ENCODE peak calls at places on chromosomes 12 and 14, in six cellular contexts. G is colonic mucosa; O is HAP-1; T is suprapubic skin; S is CD8-positive, alpha-beta T cell; E is Peyer's patch. P is an unnamed sample. For H3K4me1 and H3K27me3, the result is how much of the 10 kb centered on the place peaks cover.

GRCh38 chr12:12327802-12328201 is 22.2 kb downstream of the MANSC1 start:
- DNase-seq in G (no peak), O (peak), T (no peak), S (peak), E (no peak), P (peak)

GRCh38 chr14:54715244-54715643 is 148.3 kb downstream of the SAMD4A start:
- DNase-seq in G (no peak), O (no peak), T (no peak), S (no peak), E (no peak), P (no peak)

GRCh38 chr12:7933255-7933726 is 2.7 kb downstream of the SLC2A3 start:
- DNase-seq in G (peak), O (peak), T (peak), S (peak), E (no peak), P (peak)

GRCh38 chr14:72094844-72095582 is 162.8 kb downstream of the RGS6 start:
- DNase-seq in G (no peak), O (no peak), T (no peak), S (no peak), E (no peak), P (no peak)

GRCh38 chr14:93163570-93163969 is 21.1 kb downstream of the MOAP1 start:
- DNase-seq in G (no peak), O (no peak), T (no peak), S (no peak), E (no peak), P (no peak)

GRCh38 chr12:77032406-77032805 is 33.0 kb downstream of the E2F7 start:
- DNase-seq in G (no peak), O (no peak), T (no peak), S (no peak), E (no peak), P (no peak)

GRCh38 chr14:83874662-83875061 is 1655.3 kb upstream of the FLRT2 start:
- DNase-seq in G (no peak), O (no peak), T (no peak), S (no peak), E (no peak), P (no peak)

GRCh38 chr14:45757655-45758054 is 504.7 kb upstream of the MIS18BP1 start:
- DNase-seq in G (no peak), O (no peak), T (no peak), S (no peak), E (no peak), P (no peak)

GRCh38 chr14:41636492-41637392 is 30.1 kb downstream of the LRFN5 start:
- DNase-seq in G (no peak), O (no peak), T (no peak), S (no peak), E (no peak), P (no peak)

GRCh38 chr14:77498120-77498979 is at the start of gene ISM2:
- DNase-seq in G (no peak), O (peak), T (no peak), S (peak), E (peak), P (no peak)

GRCh38 chr12:99918003-99918402 is 66.7 kb downstream of the ANKS1B start:
- DNase-seq in G (no peak), O (no peak), T (no peak), S (no peak), E (no peak), P (no peak)

GRCh38 chr14:92556863-92557543 is 43.4 kb downstream of the RIN3 start:
- DNase-seq in G (no peak), O (no peak), T (no peak), S (no peak), E (peak), P (no peak)

GRCh38 chr14:60723218-60724079 is 702 bp downstream of the SIX4 start:
- DNase-seq in G (peak), O (peak), T (peak), S (no peak), E (peak), P (peak)

GRCh38 chr12:2551514-2551913 is 243.3 kb upstream of the FKBP4 start:
- DNase-seq in G (no peak), O (no peak), T (no peak), S (no peak), E (no peak), P (no peak)

GRCh38 chr12:30926243-30927209 is at the start of gene TSPAN11:
- DNase-seq in G (no peak), O (peak), T (no peak), S (no peak), E (no peak), P (peak)

GRCh38 chr14:54108481-54109471 is 152.2 kb upstream of the BMP4 start:
- DNase-seq in G (no peak), O (no peak), T (no peak), S (no peak), E (no peak), P (peak)

GRCh38 chr14:88079624-88080023 is 74.7 kb downstream of the GPR65 start:
- DNase-seq in G (no peak), O (no peak), T (no peak), S (no peak), E (no peak), P (no peak)

GRCh38 chr14:99589651-99590530 is 14.1 kb downstream of the CCDC85C start:
- DNase-seq in G (no peak), O (no peak), T (no peak), S (no peak), E (no peak), P (peak)

GRCh38 chr12:68497702-68498101 is 113.0 kb upstream of the RAP1B start:
- DNase-seq in G (no peak), O (peak), T (no peak), S (no peak), E (no peak), P (peak)

GRCh38 chr14:25537846-25538455 is 488.0 kb upstream of the STXBP6 start:
- DNase-seq in G (peak), O (peak), T (no peak), S (no peak), E (no peak), P (peak)

GRCh38 chr12:123916729-123917128 is 55.9 kb downstream of the CCDC92 start:
- DNase-seq in G (no peak), O (no peak), T (no peak), S (peak), E (peak), P (no peak)

GRCh38 chr12:117053050-117053400 is 46.2 kb downstream of the TESC start:
- DNase-seq in G (no peak), O (no peak), T (no peak), S (no peak), E (no peak), P (no peak)

GRCh38 chr14:100471451-100472093 is 115.6 kb downstream of the BEGAIN start:
- DNase-seq in G (no peak), O (no peak), T (no peak), S (no peak), E (no peak), P (peak)

GRCh38 chr12:92695577-92695976 is 7.2 kb upstream of the PLEKHG7 start:
- DNase-seq in G (no peak), O (no peak), T (no peak), S (no peak), E (no peak), P (no peak)

GRCh38 chr14:70822706-70823185 is 13.4 kb upstream of the MAP3K9 start:
- DNase-seq in G (peak), O (peak), T (no peak), S (no peak), E (peak), P (peak)

GRCh38 chr14:103561381-103562134 is 899 bp downstream of the BAG5 start:
- DNase-seq in G (no peak), O (peak), T (peak), S (peak), E (no peak), P (peak)

GRCh38 chr14:55052259-55052930 is 948 bp downstream of the MAPK1IP1L start:
- DNase-seq in G (no peak), O (no peak), T (no peak), S (no peak), E (no peak), P (peak)

GRCh38 chr12:17928708-17929366 is 161.2 kb downstream of the RERGL start:
- DNase-seq in G (no peak), O (no peak), T (no peak), S (no peak), E (no peak), P (no peak)

GRCh38 chr12:2402180-2402579 is 349.4 kb downstream of the CACNA1C start:
- DNase-seq in G (no peak), O (no peak), T (no peak), S (no peak), E (no peak), P (no peak)

GRCh38 chr12:124888203-124888602 is 24.5 kb upstream of the SCARB1 start:
- DNase-seq in G (no peak), O (peak), T (no peak), S (no peak), E (no peak), P (no peak)

GRCh38 chr12:52043386-52044212 is 7.6 kb upstream of the NR4A1 start:
- DNase-seq in G (no peak), O (no peak), T (no peak), S (no peak), E (no peak), P (no peak)
- H3K4me1 ChIP-seq in G (under half), O (under half), T (half or more), S (under half), E (under half), P (under half)

DNA sequence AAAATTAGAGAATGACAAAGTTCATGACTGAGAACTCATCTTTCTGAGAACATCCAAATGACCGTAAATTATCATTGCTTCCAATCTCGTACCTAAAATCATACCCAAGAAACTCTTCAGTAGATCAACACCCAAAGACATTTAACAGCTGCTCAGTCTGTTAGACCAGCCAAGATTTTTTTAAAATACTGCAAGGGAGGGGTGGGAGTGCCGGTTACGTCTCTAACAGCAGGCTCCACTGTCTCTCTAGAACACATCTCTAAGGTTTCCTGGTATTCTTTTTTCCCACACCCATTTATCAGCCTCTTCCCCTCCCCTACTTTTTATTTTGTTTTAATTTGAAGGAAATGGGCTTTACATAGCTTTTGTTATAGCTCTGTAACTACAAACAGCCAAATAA is 22.1 kb downstream of the PTPRB start:
- DNase-seq in G (no peak), O (no peak), T (no peak), S (no peak), E (no peak), P (no peak)
- H3K27me3 ChIP-seq in G (under half), O (under half), T (under half), S (under half), E (under half), P (under half)

DNA sequence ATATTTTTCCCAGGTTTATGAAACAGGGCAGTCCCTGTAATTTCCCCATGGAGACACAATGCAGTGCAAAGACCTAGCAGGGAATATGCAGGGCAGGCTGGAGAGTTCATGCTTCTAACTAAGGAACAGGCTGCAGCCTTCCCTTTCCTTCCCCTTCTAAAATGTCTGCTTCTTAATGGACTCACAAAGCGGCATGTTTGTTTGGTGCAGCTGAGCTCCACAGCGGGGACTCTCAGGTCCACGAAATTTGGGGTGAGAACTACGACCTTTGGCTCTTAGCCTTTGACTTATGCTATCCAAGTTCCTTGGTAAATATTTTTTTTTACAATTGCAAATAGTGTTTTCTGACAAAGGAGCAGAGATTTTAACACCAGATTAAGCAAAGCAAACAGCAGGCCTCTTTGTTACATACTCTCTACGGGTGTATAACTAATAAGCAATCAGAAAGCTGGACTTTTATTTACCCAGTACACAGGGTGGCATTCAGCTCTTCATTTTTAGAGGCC is 323.6 kb downstream of the ZFP36L1 start:
- DNase-seq in G (no peak), O (no peak), T (no peak), S (no peak), E (no peak), P (no peak)
- H3K4me1 ChIP-seq in G (under half), O (under half), T (under half), S (under half), E (under half), P (under half)

DNA sequence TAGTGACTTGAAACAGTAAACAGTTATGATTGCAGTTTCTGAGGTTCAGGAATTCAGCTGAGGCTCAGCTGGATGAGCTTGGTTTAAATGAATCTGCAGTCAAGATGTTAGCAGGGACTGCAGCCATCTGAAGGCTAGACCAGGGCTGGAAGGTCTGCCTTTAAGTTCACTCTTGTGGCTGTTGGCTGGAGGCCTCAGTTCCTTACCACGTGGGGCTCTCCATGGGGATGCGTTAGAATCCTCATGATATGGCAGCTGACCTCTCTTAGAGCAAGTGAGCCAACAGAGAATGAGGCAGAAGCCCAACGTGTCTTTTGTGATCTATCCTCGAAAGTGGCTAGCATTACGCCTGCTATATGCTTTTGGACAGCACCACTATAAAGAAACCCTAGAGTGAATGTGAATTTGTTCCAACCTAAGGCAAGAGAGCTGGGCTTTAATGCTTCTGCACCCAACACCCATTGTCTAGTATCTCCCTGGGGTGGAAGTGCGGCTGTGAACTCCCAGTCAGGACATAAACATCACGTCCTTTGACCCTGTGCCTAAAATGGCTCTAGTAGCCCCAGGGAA is 26.1 kb downstream of the HSPB8 start:
- DNase-seq in G (no peak), O (no peak), T (no peak), S (no peak), E (no peak), P (no peak)
- H3K27me3 ChIP-seq in G (under half), O (under half), T (under half), S (under half), E (under half), P (under half)